ENCODE peak calls at places on chromosomes 11 and 22, in six cellular contexts. J is AG09309, R is HCT116, U is WERI-Rb-1, T is NCI-H1092, A is NCI-H1105. D is an unnamed sample.

GRCh38 chr22:50048836-50049235 is 9.3 kb downstream of the TTLL8 start:
- DNase-seq in R (no peak), A (no peak), J (no peak), T (no peak), U (no peak), D (no peak)

GRCh38 chr11:18704698-18705097 is 6.1 kb downstream of the TMEM86A start:
- DNase-seq in J (no peak), A (no peak), T (no peak), R (no peak), U (no peak), D (no peak)

GRCh38 chr11:65382804-65383368 is 440 bp upstream of the SLC25A45 start:
- DNase-seq in J (no peak), A (peak), R (no peak), U (no peak), T (peak), D (no peak)

GRCh38 chr22:39496131-39496838 is 5.8 kb upstream of the MIEF1 start:
- DNase-seq in A (no peak), U (peak), J (no peak), R (peak), T (peak), D (no peak)

GRCh38 chr11:105577645-105578044 is 32.2 kb upstream of the GRIA4 start:
- DNase-seq in U (no peak), J (no peak), R (no peak), A (no peak), T (no peak), D (no peak)

GRCh38 chr22:46572911-46573780 is 35.7 kb upstream of the CELSR1 start:
- DNase-seq in U (no peak), T (no peak), R (no peak), A (no peak), J (no peak), D (no peak)

GRCh38 chr11:11845066-11845465 is 3.3 kb downstream of the USP47 start:
- DNase-seq in R (peak), T (no peak), J (no peak), U (no peak), A (peak), D (no peak)

GRCh38 chr11:38818720-38819119 is 2220.7 kb upstream of the RAG2 start:
- DNase-seq in J (no peak), U (no peak), R (no peak), T (no peak), A (no peak), D (no peak)

GRCh38 chr22:26330971-26331625 is 98.0 kb upstream of the ASPHD2 start:
- DNase-seq in T (peak), R (peak), J (no peak), A (peak), U (peak), D (peak)

GRCh38 chr11:45093761-45094455 is 52.5 kb upstream of the PRDM11 start:
- DNase-seq in T (no peak), R (no peak), A (no peak), J (no peak), U (peak), D (no peak)

GRCh38 chr11:117328414-117329010 is 858 bp downstream of the CEP164 start:
- DNase-seq in U (no peak), T (peak), A (peak), J (no peak), R (no peak), D (no peak)

GRCh38 chr11:86919557-86920210 is 35.5 kb downstream of the FZD4 start:
- DNase-seq in R (peak), U (peak), T (peak), A (peak), J (peak), D (peak)

GRCh38 chr11:75582935-75583709 is 21.1 kb downstream of the SERPINH1 start:
- DNase-seq in J (no peak), A (peak), R (no peak), U (peak), T (peak), D (no peak)

GRCh38 chr11:31689559-31689958 is 121.6 kb downstream of the PAX6 start:
- DNase-seq in A (no peak), J (no peak), T (no peak), R (no peak), U (no peak), D (no peak)

GRCh38 chr11:108632041-108632440 is 32.8 kb upstream of the DDX10 start:
- DNase-seq in U (no peak), R (no peak), A (no peak), T (no peak), J (no peak), D (no peak)

GRCh38 chr11:2298131-2298794 is 3.5 kb downstream of the C11orf21 start:
- DNase-seq in J (no peak), U (no peak), T (no peak), R (no peak), A (no peak), D (no peak)

GRCh38 chr11:82776377-82776776 is 42.7 kb upstream of the FAM181B start:
- DNase-seq in J (no peak), U (no peak), T (no peak), R (no peak), A (no peak), D (no peak)